ENCODE peak calls at places on chromosomes 13 and 19, in eight cellular contexts. G, W, M, C, I, T, F and J are unnamed samples.

GRCh38 chr19:12782424-12783225 is 7.3 kb upstream of the HOOK2 start:
- DNase-seq in G (peak), F (peak), W (peak), M (no peak), I (no peak), C (peak), T (peak), J (no peak)

GRCh38 chr13:97567510-97568243 is 133.7 kb downstream of the RAP2A start:
- DNase-seq in F (no peak), T (no peak), I (peak), C (no peak), M (no peak), G (no peak), W (no peak), J (peak)

GRCh38 chr13:51840917-51841316 is 4.1 kb downstream of the TMEM272 start:
- DNase-seq in W (no peak), C (no peak), G (no peak), F (no peak), T (no peak), M (no peak), I (no peak), J (no peak)

GRCh38 chr13:67267136-67267535 is 37.0 kb upstream of the PCDH9 start:
- DNase-seq in M (no peak), G (no peak), F (no peak), W (no peak), I (no peak), C (no peak), T (no peak), J (no peak)

GRCh38 chr19:5935473-5936307 is 21.6 kb downstream of the CAPS start:
- DNase-seq in F (no peak), M (no peak), G (no peak), W (no peak), I (no peak), C (no peak), T (no peak), J (no peak)

GRCh38 chr19:10107254-10107653 is 1.1 kb downstream of the PPAN start:
- DNase-seq in M (no peak), I (no peak), C (no peak), G (no peak), F (no peak), W (no peak), T (peak), J (no peak)

GRCh38 chr19:13228561-13228960 is 78.3 kb downstream of the IER2 start:
- DNase-seq in I (no peak), G (no peak), T (no peak), F (no peak), W (no peak), M (peak), C (no peak), J (no peak)

GRCh38 chr19:35623327-35624010 is 5.4 kb upstream of the RBM42 start:
- DNase-seq in W (no peak), T (no peak), G (no peak), C (no peak), M (no peak), F (no peak), I (no peak), J (no peak)

GRCh38 chr13:66424417-66424816 is 805.7 kb downstream of the PCDH9 start:
- DNase-seq in F (no peak), W (no peak), G (no peak), I (no peak), T (no peak), M (no peak), C (no peak), J (no peak)